ENCODE peak calls at places on chromosomes 5 and 9, in five cellular contexts. One of them, this sample, is unnamed.

GRCh38 chr9:87455407-87455806 is 42.3 kb upstream of the DAPK1 start:
- DNase-seq in NCI-H460: no peak
- DNase-seq in SK-N-SH: no peak
- DNase-seq in stimulated activated CD4-positive, alpha-beta T cell treated with anti-CD3 and anti-CD28 coated beads, Interleukin-2, amount 100 ng/mL, for 24 hours: no peak
- DNase-seq in HEK293T: no peak
- DNase-seq in this sample: no peak

GRCh38 chr5:111997308-111998159 is 240.5 kb upstream of the NREP start:
- DNase-seq in NCI-H460: no peak
- DNase-seq in SK-N-SH: no peak
- DNase-seq in stimulated activated CD4-positive, alpha-beta T cell treated with anti-CD3 and anti-CD28 coated beads, Interleukin-2, amount 100 ng/mL, for 24 hours: peak
- DNase-seq in HEK293T: no peak
- DNase-seq in this sample: no peak

GRCh38 chr5:92508271-92508670 is 1072.7 kb downstream of the NR2F1-AS1 start:
- DNase-seq in NCI-H460: no peak
- DNase-seq in SK-N-SH: no peak
- DNase-seq in stimulated activated CD4-positive, alpha-beta T cell treated with anti-CD3 and anti-CD28 coated beads, Interleukin-2, amount 100 ng/mL, for 24 hours: no peak
- DNase-seq in HEK293T: no peak
- DNase-seq in this sample: no peak

GRCh38 chr9:123417289-123418051 is 61.5 kb downstream of the CRB2 start:
- DNase-seq in NCI-H460: no peak
- DNase-seq in SK-N-SH: no peak
- DNase-seq in stimulated activated CD4-positive, alpha-beta T cell treated with anti-CD3 and anti-CD28 coated beads, Interleukin-2, amount 100 ng/mL, for 24 hours: no peak
- DNase-seq in HEK293T: no peak
- DNase-seq in this sample: no peak

GRCh38 chr9:131406567-131407436 is 12.9 kb downstream of the PRRC2B start:
- DNase-seq in NCI-H460: no peak
- DNase-seq in SK-N-SH: no peak
- DNase-seq in stimulated activated CD4-positive, alpha-beta T cell treated with anti-CD3 and anti-CD28 coated beads, Interleukin-2, amount 100 ng/mL, for 24 hours: no peak
- DNase-seq in HEK293T: no peak
- DNase-seq in this sample: no peak

GRCh38 chr9:35859995-35860348 is 10.2 kb downstream of the OR13J1 start:
- DNase-seq in NCI-H460: no peak
- DNase-seq in SK-N-SH: no peak
- DNase-seq in stimulated activated CD4-positive, alpha-beta T cell treated with anti-CD3 and anti-CD28 coated beads, Interleukin-2, amount 100 ng/mL, for 24 hours: no peak
- DNase-seq in HEK293T: no peak
- DNase-seq in this sample: no peak

GRCh38 chr5:179806250-179807045 is at the start of gene MGAT4B:
- DNase-seq in NCI-H460: no peak
- DNase-seq in SK-N-SH: peak
- DNase-seq in stimulated activated CD4-positive, alpha-beta T cell treated with anti-CD3 and anti-CD28 coated beads, Interleukin-2, amount 100 ng/mL, for 24 hours: peak
- DNase-seq in HEK293T: peak
- DNase-seq in this sample: peak

GRCh38 chr5:14850419-14851066 is 21.0 kb downstream of the ANKH start:
- DNase-seq in NCI-H460: no peak
- DNase-seq in SK-N-SH: peak
- DNase-seq in stimulated activated CD4-positive, alpha-beta T cell treated with anti-CD3 and anti-CD28 coated beads, Interleukin-2, amount 100 ng/mL, for 24 hours: no peak
- DNase-seq in HEK293T: no peak
- DNase-seq in this sample: no peak

GRCh38 chr5:14438195-14438606 is 143.4 kb upstream of the OTULINL start:
- DNase-seq in NCI-H460: no peak
- DNase-seq in SK-N-SH: no peak
- DNase-seq in stimulated activated CD4-positive, alpha-beta T cell treated with anti-CD3 and anti-CD28 coated beads, Interleukin-2, amount 100 ng/mL, for 24 hours: no peak
- DNase-seq in HEK293T: no peak
- DNase-seq in this sample: no peak

GRCh38 chr5:179406031-179406681 is 60.9 kb upstream of the ADAMTS2 start:
- DNase-seq in NCI-H460: no peak
- DNase-seq in SK-N-SH: no peak
- DNase-seq in stimulated activated CD4-positive, alpha-beta T cell treated with anti-CD3 and anti-CD28 coated beads, Interleukin-2, amount 100 ng/mL, for 24 hours: no peak
- DNase-seq in HEK293T: no peak
- DNase-seq in this sample: no peak

GRCh38 chr5:119527346-119527745 is 75.0 kb downstream of the HSD17B4 start:
- DNase-seq in NCI-H460: no peak
- DNase-seq in SK-N-SH: no peak
- DNase-seq in stimulated activated CD4-positive, alpha-beta T cell treated with anti-CD3 and anti-CD28 coated beads, Interleukin-2, amount 100 ng/mL, for 24 hours: no peak
- DNase-seq in HEK293T: no peak
- DNase-seq in this sample: no peak